ENCODE peak calls at places on chromosomes 5 and 9, in five cellular contexts. N, C, M, G and Q are unnamed samples. For H3K4me1 and H3K9me3, the result is how much of the 10 kb centered on the place peaks cover.

GRCh38 chr9:114908104-114908621 is 22.2 kb downstream of the TNFSF8 start:
- DNase-seq in C (no peak), N (no peak), G (no peak), M (no peak), Q (no peak)

GRCh38 chr5:148831590-148832565 is 5.5 kb downstream of the ADRB2 start:
- DNase-seq in G (no peak), C (no peak), N (no peak), M (no peak), Q (no peak)

GRCh38 chr9:123234853-123235252 is 33.5 kb downstream of the STRBP start:
- DNase-seq in C (no peak), M (no peak), G (no peak), N (no peak), Q (no peak)

GRCh38 chr9:86408121-86408520 is 53.9 kb upstream of the TUT7 start:
- DNase-seq in C (no peak), N (no peak), G (no peak), M (no peak), Q (no peak)

GRCh38 chr9:126875780-126876510 is 15.5 kb downstream of the ZBTB34 start:
- DNase-seq in M (no peak), C (no peak), N (no peak), G (no peak), Q (no peak)

GRCh38 chr5:77852068-77852513 is 76.0 kb upstream of the TBCA start:
- DNase-seq in N (no peak), G (no peak), C (no peak), M (no peak), Q (no peak)

GRCh38 chr9:3863114-3863528 is 337.3 kb upstream of the RFX3 start:
- DNase-seq in N (peak), M (no peak), C (peak), G (no peak), Q (peak)

GRCh38 chr5:36756848-36757247 is 119.7 kb upstream of the NIPBL start:
- DNase-seq in G (no peak), M (no peak), N (no peak), C (no peak), Q (no peak)

GRCh38 chr5:73894860-73895259 is 268.9 kb downstream of the ARHGEF28 start:
- DNase-seq in N (no peak), G (no peak), C (no peak), M (no peak), Q (no peak)

GRCh38 chr9:2933165-2934095 is 89.5 kb upstream of the PUM3 start:
- DNase-seq in G (no peak), N (no peak), C (no peak), M (peak), Q (no peak)

GRCh38 chr9:124260769-124261603 is 3.2 kb downstream of the NEK6 start:
- DNase-seq in N (peak), G (no peak), M (no peak), C (no peak), Q (no peak)

GRCh38 chr9:35406183-35406959 is 83.5 kb upstream of the RUSC2 start:
- DNase-seq in N (peak), C (peak), M (no peak), G (peak), Q (peak)

GRCh38 chr9:124868511-124869465 is 6.9 kb downstream of the ARPC5L start:
- DNase-seq in C (peak), M (peak), N (peak), G (peak), Q (peak)

GRCh38 chr9:137410891-137411249 is 12.1 kb downstream of the EXD3 start:
- DNase-seq in C (no peak), N (peak), M (no peak), G (no peak), Q (no peak)

GRCh38 chr9:68894502-68894901 is 119.4 kb downstream of the PRKACG start:
- DNase-seq in N (peak), C (no peak), M (no peak), G (no peak), Q (no peak)

GRCh38 chr5:170603578-170604565 is 100.1 kb downstream of the KCNIP1 start:
- DNase-seq in N (peak), G (peak), M (no peak), C (peak), Q (peak)

GRCh38 chr5:102850503-102850902 is 95.4 kb downstream of the PAM start:
- DNase-seq in G (no peak), M (no peak), C (no peak), N (no peak), Q (no peak)

GRCh38 chr5:150540042-150540441 is 32.1 kb downstream of the NDST1 start:
- DNase-seq in C (no peak), G (no peak), N (peak), M (no peak), Q (no peak)

DNA sequence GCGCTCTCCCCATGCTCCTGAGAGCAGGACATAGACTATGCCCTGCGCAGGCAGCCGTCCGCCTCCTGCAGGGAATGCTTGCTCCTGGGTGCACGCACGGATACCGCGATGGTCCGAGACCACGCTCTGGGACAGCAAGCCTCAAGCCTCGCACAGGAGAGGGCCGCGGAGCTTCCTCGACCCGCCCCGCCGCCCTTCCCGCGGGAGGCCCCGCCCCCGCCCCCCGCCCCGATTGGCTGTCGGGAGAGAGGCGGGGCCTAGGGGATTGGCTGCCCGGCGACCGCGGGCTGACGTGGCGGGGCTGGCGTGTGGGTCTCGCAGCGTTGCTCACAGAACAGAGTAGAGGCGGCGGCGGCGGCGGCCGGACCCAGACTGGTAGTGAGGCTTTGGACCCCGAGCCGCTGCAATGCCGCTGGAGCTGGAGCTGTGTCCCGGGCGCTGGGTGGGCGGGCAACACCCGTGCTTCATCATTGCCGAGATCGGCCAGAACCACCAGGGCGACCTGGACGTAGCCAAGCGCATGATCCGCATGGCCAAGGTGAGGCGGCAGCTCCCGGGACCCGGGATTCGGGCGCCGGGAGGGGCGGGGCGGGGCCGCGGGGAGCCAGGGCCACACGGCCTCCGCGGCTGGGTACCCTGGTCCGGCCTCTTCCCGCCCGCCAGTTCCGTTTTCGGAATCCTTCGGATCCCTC is at the start of gene NANS:
- DNase-seq in M (peak), N (peak), G (peak), C (peak), Q (peak)
- H3K4me1 ChIP-seq in M (under half), N (under half), G (under half), C (under half), Q (under half)

DNA sequence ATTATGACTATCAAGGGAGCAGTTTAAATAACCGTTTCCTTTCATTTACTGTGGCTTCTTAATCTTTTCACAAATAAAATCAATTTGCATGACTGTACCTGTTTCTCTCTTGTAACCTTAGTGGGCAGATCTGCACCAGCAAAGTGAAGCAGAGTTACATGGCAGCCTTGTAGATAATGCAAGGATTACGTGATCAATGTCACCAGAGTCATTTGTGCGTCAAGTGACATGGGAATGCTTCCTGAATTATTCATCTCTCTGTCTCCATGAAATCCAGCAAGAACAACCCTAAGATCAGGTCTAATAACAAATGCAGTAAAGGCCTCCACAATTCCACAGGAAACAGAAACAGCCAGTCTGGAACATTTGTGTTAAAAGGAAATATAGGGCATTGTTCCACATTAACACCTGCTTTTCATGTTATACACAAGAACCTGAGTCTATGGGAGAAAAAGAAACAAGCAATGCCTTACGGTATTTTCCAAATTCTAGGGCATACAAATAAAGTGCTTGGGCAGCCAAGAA is 7.8 kb downstream of the GZMA start:
- DNase-seq in N (no peak), G (no peak), M (no peak), C (no peak), Q (no peak)
- H3K27ac ChIP-seq in N (no peak), G (no peak), M (no peak), C (no peak), Q (no peak)

DNA sequence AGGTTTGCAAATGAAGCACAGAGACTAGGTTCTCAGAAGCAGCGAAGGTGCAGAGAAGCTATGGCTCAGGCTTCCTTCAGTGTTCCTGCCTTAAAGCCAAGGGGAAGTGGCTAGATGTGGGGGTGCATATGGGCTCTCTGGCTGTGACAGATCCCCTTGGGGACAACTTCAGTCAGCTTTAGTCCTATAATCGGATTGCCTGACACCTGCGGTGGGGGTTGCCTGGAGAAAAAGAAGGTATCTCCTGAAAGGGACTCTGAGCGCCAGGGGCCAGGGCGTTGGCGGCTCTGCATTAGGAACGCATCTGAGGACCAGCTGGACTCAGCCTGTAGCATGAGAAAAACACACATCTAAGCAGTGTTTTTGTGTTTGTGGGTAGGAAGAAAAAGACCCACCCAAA is 84.3 kb upstream of the OTULINL start:
- DNase-seq in G (no peak), N (no peak), M (no peak), C (no peak), Q (no peak)
- H3K9me3 ChIP-seq in G (under half), N (under half), M (under half), C (under half), Q (under half)

DNA sequence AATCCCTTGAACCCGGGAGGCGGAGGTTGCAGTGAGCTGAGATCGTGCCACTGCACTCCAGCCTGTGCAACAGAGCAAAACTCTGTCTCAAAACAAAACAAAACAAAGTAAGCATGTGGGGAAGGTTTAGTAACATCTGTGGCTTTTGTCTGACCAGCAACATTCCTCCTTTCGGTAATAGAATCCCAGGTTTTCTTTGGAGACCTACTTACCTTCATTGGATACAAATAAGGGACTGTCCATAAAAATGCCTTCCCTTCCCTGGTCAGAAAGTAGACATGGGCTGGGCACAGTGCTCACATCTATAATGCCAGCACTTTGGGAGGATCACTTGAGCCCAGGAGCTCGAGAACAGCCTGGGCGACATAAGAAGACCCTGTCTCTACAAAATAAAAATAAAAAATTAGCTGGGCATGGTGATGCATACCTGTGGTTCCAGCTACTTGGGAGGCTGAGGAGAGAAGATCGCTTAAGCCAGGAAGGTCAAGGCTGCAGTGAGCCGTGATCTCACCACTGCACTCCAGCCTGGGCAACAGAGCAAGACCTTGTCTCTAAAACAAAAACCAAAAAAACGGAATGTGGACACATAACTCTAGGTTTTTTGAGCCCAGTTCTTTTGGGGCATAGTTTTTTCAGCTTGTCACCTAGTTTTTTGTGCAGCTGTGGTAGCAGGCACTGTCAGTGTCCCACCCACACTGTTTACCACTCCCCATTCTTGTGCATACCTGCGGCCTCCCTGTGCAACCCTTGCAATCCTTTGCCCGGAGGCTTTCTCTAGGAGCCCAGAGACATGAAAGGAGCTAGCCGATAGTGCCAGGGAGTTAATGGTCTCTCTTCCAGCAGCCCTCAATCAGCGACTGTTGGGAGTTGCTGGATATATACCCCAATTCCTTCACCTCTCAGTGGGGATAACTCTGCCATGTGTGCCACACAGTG is 8.9 kb upstream of the SPINK4 start:
- DNase-seq in M (no peak), G (no peak), N (no peak), C (no peak), Q (no peak)
- H3K4me1 ChIP-seq in M (under half), G (under half), N (under half), C (under half), Q (under half)

GRCh38 chr9:70488098-70488792 is 73.8 kb upstream of the KLF9 start:
- DNase-seq in G (no peak), C (no peak), N (no peak), M (no peak), Q (no peak)

GRCh38 chr9:70484232-70485130 is 70.0 kb upstream of the KLF9 start:
- DNase-seq in N (no peak), G (no peak), M (no peak), C (no peak), Q (peak)

GRCh38 chr9:70488793-70489105 is 74.3 kb upstream of the KLF9 start:
- DNase-seq in M (no peak), N (no peak), C (no peak), G (no peak), Q (peak)

GRCh38 chr9:70486127-70486526 is 71.7 kb upstream of the KLF9 start:
- DNase-seq in G (peak), M (peak), N (peak), C (no peak), Q (no peak)

DNA sequence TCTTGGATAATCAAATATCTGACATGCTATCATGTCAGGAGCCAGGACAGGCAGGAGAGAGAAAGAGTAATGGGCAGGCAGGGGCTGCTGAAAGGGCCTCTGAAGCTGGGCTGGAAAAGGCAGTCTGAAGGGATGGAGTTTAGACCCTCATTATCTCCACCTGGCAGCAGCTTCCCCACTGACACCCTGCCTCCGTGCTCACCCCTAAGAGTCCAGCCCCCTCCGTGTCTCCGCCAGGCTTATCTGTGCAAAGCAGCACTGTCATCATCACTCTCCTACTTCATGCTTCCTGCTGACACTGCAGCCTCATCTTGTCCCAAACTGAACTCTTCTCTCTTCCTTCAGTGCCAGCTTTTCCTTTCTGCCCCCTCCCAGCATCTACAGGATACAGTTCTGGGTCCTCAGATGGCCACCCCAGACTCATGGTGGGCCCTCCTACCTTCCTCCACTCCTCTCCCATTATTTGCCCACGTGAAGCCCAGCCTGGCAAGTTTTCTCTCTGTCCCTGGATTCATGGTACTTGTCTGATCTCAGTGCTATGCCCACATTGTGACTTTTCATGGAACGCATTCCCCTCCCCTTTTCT is 70.9 kb upstream of the KLF9 start:
- DNase-seq in N (peak), C (peak), G (no peak), M (peak), Q (peak)
- H3K27ac ChIP-seq in N (peak), C (peak), G (no peak), M (peak), Q (no peak)

GRCh38 chr9:77019810-77020437 is 469 bp downstream of the FOXB2 start:
- DNase-seq in N (no peak), M (no peak), G (no peak), C (no peak), Q (no peak)

GRCh38 chr9:77016526-77017504 is 2.6 kb upstream of the FOXB2 start:
- DNase-seq in N (no peak), M (no peak), G (no peak), C (no peak), Q (no peak)

GRCh38 chr9:77019010-77019809 is at the start of gene FOXB2:
- DNase-seq in G (no peak), M (no peak), C (no peak), N (peak), Q (no peak)

GRCh38 chr9:77017505-77017894 is 2.0 kb upstream of the FOXB2 start:
- DNase-seq in N (no peak), M (no peak), C (no peak), G (no peak), Q (no peak)

DNA sequence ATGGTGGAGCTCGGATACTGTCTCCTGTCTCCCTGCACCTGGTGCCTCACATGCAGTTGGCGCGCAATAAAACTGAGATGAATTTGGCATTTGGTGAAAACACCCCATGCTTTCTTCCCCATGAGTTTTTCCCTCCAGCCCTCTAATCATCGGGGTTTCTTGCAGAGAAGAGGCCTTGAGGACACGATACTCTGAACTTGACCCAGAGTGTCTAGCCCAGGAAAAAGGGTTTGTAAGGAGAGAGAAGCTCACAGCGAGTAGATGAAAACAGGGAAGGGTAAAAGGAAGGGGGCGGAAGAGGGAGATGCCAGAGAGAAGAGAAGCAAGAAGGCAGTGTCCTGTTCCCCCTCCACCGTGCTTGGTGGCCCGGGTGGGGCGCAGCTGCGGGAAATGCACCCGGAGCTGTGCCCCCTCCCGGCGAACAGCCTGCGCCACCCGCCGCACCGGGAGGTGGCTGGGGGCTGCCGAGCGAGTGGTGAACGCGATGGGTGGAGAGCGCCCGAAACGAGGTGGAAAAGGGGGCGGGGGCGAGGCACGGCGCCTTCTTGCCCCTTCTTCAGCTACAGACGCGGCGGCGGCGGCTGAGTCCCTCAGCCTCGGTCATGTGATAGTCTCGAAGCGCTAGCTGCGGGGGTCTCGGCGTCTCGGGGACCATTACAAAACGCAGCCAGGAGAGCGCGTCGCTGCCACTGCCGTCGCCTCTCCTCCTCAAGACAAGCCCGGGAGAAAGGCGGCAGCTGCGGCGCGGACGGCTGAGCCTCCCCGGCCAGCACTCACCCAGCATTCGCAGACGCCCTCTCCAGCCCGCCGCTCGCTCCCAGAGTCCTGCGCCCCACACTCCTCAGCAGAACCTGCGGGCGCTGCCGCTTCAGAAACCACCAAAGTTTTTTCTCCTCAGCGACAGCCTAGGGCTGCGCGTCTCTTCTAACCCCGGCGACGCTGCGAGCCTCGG is 1.1 kb upstream of the FOXB2 start:
- DNase-seq in M (no peak), G (no peak), N (no peak), C (no peak), Q (no peak)
- H3K9me3 ChIP-seq in M (under half), G (under half), N (under half), C (under half), Q (under half)

GRCh38 chr5:80195837-80196400 is 59.9 kb downstream of the SERINC5 start:
- DNase-seq in G (no peak), N (no peak), C (no peak), M (no peak), Q (no peak)
- H3K4me1 ChIP-seq in G (under half), N (under half), C (under half), M (under half), Q (half or more)

GRCh38 chr9:128901379-128901778 is 19.4 kb upstream of the PHYHD1 start:
- DNase-seq in C (no peak), N (no peak), M (no peak), G (no peak), Q (no peak)

GRCh38 chr9:128899566-128900322 is 17.8 kb downstream of the LRRC8A start:
- DNase-seq in G (no peak), M (no peak), N (no peak), C (no peak), Q (no peak)

GRCh38 chr9:128895556-128895955 is 13.6 kb downstream of the LRRC8A start:
- DNase-seq in M (no peak), C (no peak), G (no peak), N (no peak), Q (no peak)

GRCh38 chr9:128898845-128899565 is 17.1 kb downstream of the LRRC8A start:
- DNase-seq in G (no peak), M (no peak), C (no peak), N (no peak), Q (no peak)

DNA sequence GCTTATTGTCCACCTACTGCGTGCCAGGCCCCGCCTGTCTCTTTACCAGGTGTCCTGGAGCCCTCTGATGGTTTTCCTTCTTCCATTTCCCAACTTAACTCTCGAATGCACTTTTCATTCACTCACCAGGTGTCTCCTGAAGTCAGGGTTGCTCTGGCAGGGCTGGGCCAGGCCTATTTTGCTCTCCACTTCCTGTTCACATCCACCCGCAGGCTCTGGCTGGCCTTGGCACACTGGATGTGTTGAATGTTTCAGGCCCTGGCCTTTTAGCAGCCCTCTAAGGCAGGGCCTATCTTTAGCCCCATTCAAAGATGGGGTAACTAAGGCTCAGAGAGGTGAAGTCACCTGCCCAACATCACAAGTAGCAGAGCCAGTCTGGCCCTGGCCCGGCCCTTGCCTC is 16.4 kb downstream of the LRRC8A start:
- DNase-seq in G (no peak), M (no peak), C (no peak), N (no peak), Q (no peak)
- H3K27ac ChIP-seq in G (no peak), M (peak), C (no peak), N (peak), Q (no peak)